ENCODE peak calls at places on chromosomes 16 and 17, in four cellular contexts. Q is right lobe of liver, T is AG08396, F is germinal center. H is an unnamed sample.

GRCh38 chr16:3017806-3018506 is at the start of gene CLDN6:
- DNase-seq in Q (no peak), T (no peak), F (no peak), H (no peak)

GRCh38 chr16:67475051-67475450 is 5.9 kb downstream of the ATP6V0D1 start:
- DNase-seq in Q (no peak), T (no peak), F (no peak), H (no peak)

GRCh38 chr17:10613775-10614513 is 43.2 kb downstream of the MYH3 start:
- DNase-seq in Q (no peak), T (no peak), F (no peak), H (no peak)

GRCh38 chr16:89434490-89434889 is 55.9 kb downstream of the ANKRD11 start:
- DNase-seq in Q (no peak), T (no peak), F (no peak), H (no peak)

GRCh38 chr17:27546624-27547300 is 84.2 kb upstream of the LGALS9 start:
- DNase-seq in Q (no peak), T (no peak), F (no peak), H (no peak)

GRCh38 chr17:71409137-71409536 is 711.7 kb upstream of the SOX9 start:
- DNase-seq in Q (no peak), T (no peak), F (no peak), H (no peak)

GRCh38 chr16:22092143-22092933 is at the start of gene VWA3A:
- DNase-seq in Q (no peak), T (peak), F (no peak), H (no peak)

GRCh38 chr16:57413301-57413730 is 8.7 kb downstream of the CCL17 start:
- DNase-seq in Q (no peak), T (no peak), F (peak), H (no peak)

GRCh38 chr16:74771656-74772315 is 2.8 kb downstream of the FA2H start:
- DNase-seq in Q (no peak), T (no peak), F (peak), H (no peak)

H was measured in activated gamma-delta T cell treated with Interleukin-2 at 50 U/mL for 16 hours.